ENCODE peak calls at places on chromosome 3, in eight cellular contexts. M, N, R, G, T, L, W and C are unnamed samples.

GRCh38 chr3:184345678-184346144 is 8.3 kb downstream of the FAM131A start:
- DNase-seq in M (peak), N (peak), R (peak), G (peak), T (peak), L (peak), W (no peak), C (no peak)

GRCh38 chr3:139355502-139355901 is 11.7 kb downstream of the MRPS22 start:
- DNase-seq in M (no peak), N (no peak), R (no peak), G (no peak), T (no peak), L (no peak), W (no peak), C (no peak)

GRCh38 chr3:37745921-37746320 is 115.8 kb upstream of the CTDSPL start:
- DNase-seq in M (no peak), N (no peak), R (no peak), G (no peak), T (no peak), L (no peak), W (no peak), C (no peak)

GRCh38 chr3:139676634-139677197 is 1.1 kb downstream of the NMNAT3 start:
- DNase-seq in M (no peak), N (no peak), R (no peak), G (no peak), T (no peak), L (no peak), W (no peak), C (no peak)

GRCh38 chr3:196499061-196499460 is 4.5 kb downstream of the RNF168 start:
- DNase-seq in M (no peak), N (no peak), R (no peak), G (no peak), T (no peak), L (no peak), W (no peak), C (no peak)

GRCh38 chr3:14379842-14380241 is 22.6 kb upstream of the SLC6A6 start:
- DNase-seq in M (no peak), N (no peak), R (no peak), G (no peak), T (no peak), L (no peak), W (no peak), C (no peak)

GRCh38 chr3:70818145-70818544 is 505.7 kb upstream of the MDFIC2 start:
- DNase-seq in M (no peak), N (no peak), R (no peak), G (no peak), T (no peak), L (no peak), W (no peak), C (no peak)

GRCh38 chr3:30222436-30222835 is 384.0 kb upstream of the TGFBR2 start:
- DNase-seq in M (no peak), N (no peak), R (no peak), G (no peak), T (no peak), L (no peak), W (no peak), C (no peak)

GRCh38 chr3:197501879-197502620 is 53.7 kb downstream of the BDH1 start:
- DNase-seq in M (peak), N (peak), R (no peak), G (no peak), T (peak), L (peak), W (no peak), C (peak)

GRCh38 chr3:179309225-179310109 is 13.4 kb upstream of the ZNF639 start:
- DNase-seq in M (no peak), N (no peak), R (no peak), G (no peak), T (no peak), L (no peak), W (no peak), C (no peak)

GRCh38 chr3:16884748-16885587 is at the start of gene PLCL2:
- DNase-seq in M (peak), N (peak), R (peak), G (peak), T (peak), L (peak), W (no peak), C (peak)
- TF ChIP-seq CTCF in M (no peak), N (no peak), R (no peak), G (no peak), T (no peak), L (peak), W (no peak), C (no peak)

DNA sequence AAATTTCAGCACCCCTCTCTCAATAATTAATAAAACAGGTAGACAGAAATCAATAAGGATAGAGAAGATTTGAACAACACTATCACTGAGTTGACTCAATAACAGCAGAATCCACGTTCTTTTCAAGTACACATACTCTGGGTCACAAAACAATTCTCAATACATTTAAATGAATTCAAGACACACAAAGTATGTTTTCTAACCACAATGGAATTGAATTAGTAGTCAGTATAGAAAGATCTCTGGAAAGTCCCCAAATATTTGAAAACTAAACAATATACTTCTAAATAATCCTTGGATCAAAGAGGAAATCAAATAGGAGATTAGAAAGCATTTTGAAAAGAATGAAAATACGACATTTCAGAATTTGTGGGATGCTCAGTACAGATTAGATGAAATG is 40.0 kb downstream of the TKT start:
- DNase-seq in M (no peak), N (no peak), R (no peak), G (no peak), T (no peak), L (no peak), W (no peak), C (no peak)
- TF ChIP-seq CTCF in M (no peak), N (no peak), R (no peak), G (no peak), T (no peak), L (no peak), W (no peak), C (no peak)

GRCh38 chr3:128911911-128912310 is 32.5 kb downstream of the ACAD9 start:
- DNase-seq in M (no peak), N (no peak), R (no peak), G (no peak), T (peak), L (no peak), W (no peak), C (no peak)
- TF ChIP-seq CTCF in M (no peak), N (no peak), R (no peak), G (no peak), T (no peak), L (no peak), W (no peak), C (no peak)

GRCh38 chr3:119498188-119498987 is at the start of gene TIMMDC1:
- DNase-seq in M (peak), N (peak), R (peak), G (peak), T (peak), L (peak), W (peak), C (peak)

GRCh38 chr3:119492128-119492527 is 6.2 kb upstream of the TIMMDC1 start:
- DNase-seq in M (no peak), N (no peak), R (no peak), G (no peak), T (no peak), L (no peak), W (no peak), C (no peak)

GRCh38 chr3:119492810-119493209 is 5.5 kb upstream of the TIMMDC1 start:
- DNase-seq in M (no peak), N (no peak), R (no peak), G (no peak), T (no peak), L (no peak), W (no peak), C (no peak)

GRCh38 chr3:119497824-119498187 is 541 bp upstream of the TIMMDC1 start:
- DNase-seq in M (peak), N (peak), R (peak), G (peak), T (no peak), L (no peak), W (no peak), C (peak)

GRCh38 chr3:119494597-119494996 is 3.8 kb upstream of the TIMMDC1 start:
- DNase-seq in M (no peak), N (no peak), R (peak), G (no peak), T (no peak), L (no peak), W (no peak), C (no peak)
- TF ChIP-seq CTCF in M (no peak), N (no peak), R (no peak), G (peak), T (no peak), L (no peak), W (no peak), C (peak)

GRCh38 chr3:97821413-97821809 is 400 bp upstream of the CRYBG3 start:
- DNase-seq in M (peak), N (peak), R (peak), G (peak), T (peak), L (no peak), W (no peak), C (peak)
- TF ChIP-seq CTCF in M (no peak), N (no peak), R (no peak), G (no peak), T (no peak), L (no peak), W (no peak), C (no peak)

GRCh38 chr3:27201435-27201966 is 167.7 kb downstream of the NEK10 start:
- DNase-seq in M (no peak), N (peak), R (no peak), G (no peak), T (no peak), L (no peak), W (no peak), C (no peak)
- TF ChIP-seq CTCF in M (no peak), N (no peak), R (no peak), G (no peak), T (no peak), L (no peak), W (no peak), C (no peak)